ENCODE peak calls at places on chromosomes 2 and 18, in four cellular contexts. One of them, this sample, is unnamed.

GRCh38 chr2:229164545-229165249 is 106.4 kb downstream of the PID1 start:
- DNase-seq in stimulated activated CD4-positive, alpha-beta T cell treated with anti-CD3 and anti-CD28 coated beads, Interleukin-1b, Interleukin-23, amount 100 ng/mL, for 24 hours: no peak
- DNase-seq in mesothelial cell of epicardium: no peak
- DNase-seq in HepG2: no peak
- DNase-seq in this sample: no peak

GRCh38 chr2:239326831-239327535 is 73.8 kb downstream of the HDAC4 start:
- DNase-seq in HepG2: no peak
- DNase-seq in mesothelial cell of epicardium: no peak
- DNase-seq in stimulated activated CD4-positive, alpha-beta T cell treated with anti-CD3 and anti-CD28 coated beads, Interleukin-1b, Interleukin-23, amount 100 ng/mL, for 24 hours: peak
- DNase-seq in this sample: no peak

GRCh38 chr2:71277536-71278103 is 50.7 kb upstream of the PAIP2B start:
- DNase-seq in mesothelial cell of epicardium: no peak
- DNase-seq in stimulated activated CD4-positive, alpha-beta T cell treated with anti-CD3 and anti-CD28 coated beads, Interleukin-1b, Interleukin-23, amount 100 ng/mL, for 24 hours: no peak
- DNase-seq in HepG2: peak
- DNase-seq in this sample: peak

GRCh38 chr2:41432459-41432858 is 615.4 kb upstream of the PKDCC start:
- DNase-seq in mesothelial cell of epicardium: no peak
- DNase-seq in HepG2: no peak
- DNase-seq in stimulated activated CD4-positive, alpha-beta T cell treated with anti-CD3 and anti-CD28 coated beads, Interleukin-1b, Interleukin-23, amount 100 ng/mL, for 24 hours: no peak
- DNase-seq in this sample: no peak

GRCh38 chr18:9762561-9762960 is 54.5 kb downstream of the RAB31 start:
- DNase-seq in mesothelial cell of epicardium: no peak
- DNase-seq in stimulated activated CD4-positive, alpha-beta T cell treated with anti-CD3 and anti-CD28 coated beads, Interleukin-1b, Interleukin-23, amount 100 ng/mL, for 24 hours: no peak
- DNase-seq in HepG2: no peak
- DNase-seq in this sample: no peak

GRCh38 chr2:23418490-23418911 is 33.5 kb downstream of the KLHL29 start:
- DNase-seq in mesothelial cell of epicardium: peak
- DNase-seq in HepG2: no peak
- DNase-seq in stimulated activated CD4-positive, alpha-beta T cell treated with anti-CD3 and anti-CD28 coated beads, Interleukin-1b, Interleukin-23, amount 100 ng/mL, for 24 hours: no peak
- DNase-seq in this sample: no peak

GRCh38 chr2:42568431-42569115 is at the start of gene MTA3:
- DNase-seq in mesothelial cell of epicardium: peak
- DNase-seq in stimulated activated CD4-positive, alpha-beta T cell treated with anti-CD3 and anti-CD28 coated beads, Interleukin-1b, Interleukin-23, amount 100 ng/mL, for 24 hours: peak
- DNase-seq in HepG2: peak
- DNase-seq in this sample: no peak

GRCh38 chr18:34550902-34551301 is 159.2 kb upstream of the DTNA start:
- DNase-seq in mesothelial cell of epicardium: no peak
- DNase-seq in HepG2: no peak
- DNase-seq in stimulated activated CD4-positive, alpha-beta T cell treated with anti-CD3 and anti-CD28 coated beads, Interleukin-1b, Interleukin-23, amount 100 ng/mL, for 24 hours: no peak
- DNase-seq in this sample: no peak

GRCh38 chr2:229243880-229244560 is 27.1 kb downstream of the PID1 start:
- DNase-seq in mesothelial cell of epicardium: no peak
- DNase-seq in stimulated activated CD4-positive, alpha-beta T cell treated with anti-CD3 and anti-CD28 coated beads, Interleukin-1b, Interleukin-23, amount 100 ng/mL, for 24 hours: no peak
- DNase-seq in HepG2: no peak
- DNase-seq in this sample: no peak

GRCh38 chr18:35344736-35345459 is 678 bp upstream of the ZNF24 start:
- DNase-seq in mesothelial cell of epicardium: no peak
- DNase-seq in HepG2: no peak
- DNase-seq in stimulated activated CD4-positive, alpha-beta T cell treated with anti-CD3 and anti-CD28 coated beads, Interleukin-1b, Interleukin-23, amount 100 ng/mL, for 24 hours: no peak
- DNase-seq in this sample: no peak

GRCh38 chr2:238989484-238989883 is 141.6 kb downstream of the TWIST2 start:
- DNase-seq in HepG2: no peak
- DNase-seq in stimulated activated CD4-positive, alpha-beta T cell treated with anti-CD3 and anti-CD28 coated beads, Interleukin-1b, Interleukin-23, amount 100 ng/mL, for 24 hours: no peak
- DNase-seq in mesothelial cell of epicardium: peak
- DNase-seq in this sample: no peak

GRCh38 chr2:9207641-9208301 is 1.2 kb downstream of the ASAP2 start:
- DNase-seq in HepG2: no peak
- DNase-seq in mesothelial cell of epicardium: peak
- DNase-seq in stimulated activated CD4-positive, alpha-beta T cell treated with anti-CD3 and anti-CD28 coated beads, Interleukin-1b, Interleukin-23, amount 100 ng/mL, for 24 hours: no peak
- DNase-seq in this sample: no peak

GRCh38 chr2:49360051-49360767 is 205.9 kb upstream of the FSHR start:
- DNase-seq in stimulated activated CD4-positive, alpha-beta T cell treated with anti-CD3 and anti-CD28 coated beads, Interleukin-1b, Interleukin-23, amount 100 ng/mL, for 24 hours: no peak
- DNase-seq in HepG2: no peak
- DNase-seq in mesothelial cell of epicardium: no peak
- DNase-seq in this sample: no peak

GRCh38 chr2:63817382-63817781 is 24.3 kb upstream of the UGP2 start:
- DNase-seq in mesothelial cell of epicardium: no peak
- DNase-seq in stimulated activated CD4-positive, alpha-beta T cell treated with anti-CD3 and anti-CD28 coated beads, Interleukin-1b, Interleukin-23, amount 100 ng/mL, for 24 hours: no peak
- DNase-seq in HepG2: no peak
- DNase-seq in this sample: no peak

GRCh38 chr2:155368934-155369333 is 670.4 kb downstream of the KCNJ3 start:
- DNase-seq in stimulated activated CD4-positive, alpha-beta T cell treated with anti-CD3 and anti-CD28 coated beads, Interleukin-1b, Interleukin-23, amount 100 ng/mL, for 24 hours: no peak
- DNase-seq in mesothelial cell of epicardium: no peak
- DNase-seq in HepG2: peak
- DNase-seq in this sample: no peak

GRCh38 chr2:29309090-29310054 is 194.2 kb downstream of the CLIP4 start:
- DNase-seq in mesothelial cell of epicardium: no peak
- DNase-seq in HepG2: peak
- DNase-seq in stimulated activated CD4-positive, alpha-beta T cell treated with anti-CD3 and anti-CD28 coated beads, Interleukin-1b, Interleukin-23, amount 100 ng/mL, for 24 hours: peak
- DNase-seq in this sample: peak

GRCh38 chr2:201194097-201194496 is 11.2 kb downstream of the CASP10 start:
- DNase-seq in HepG2: no peak
- DNase-seq in stimulated activated CD4-positive, alpha-beta T cell treated with anti-CD3 and anti-CD28 coated beads, Interleukin-1b, Interleukin-23, amount 100 ng/mL, for 24 hours: no peak
- DNase-seq in mesothelial cell of epicardium: no peak
- DNase-seq in this sample: no peak

GRCh38 chr2:148875387-148876051 is 492 bp downstream of the KIF5C start:
- DNase-seq in HepG2: no peak
- DNase-seq in mesothelial cell of epicardium: no peak
- DNase-seq in stimulated activated CD4-positive, alpha-beta T cell treated with anti-CD3 and anti-CD28 coated beads, Interleukin-1b, Interleukin-23, amount 100 ng/mL, for 24 hours: no peak
- DNase-seq in this sample: no peak

GRCh38 chr2:24009680-24010476 is at the start of gene MFSD2B:
- DNase-seq in mesothelial cell of epicardium: no peak
- DNase-seq in HepG2: no peak
- DNase-seq in stimulated activated CD4-positive, alpha-beta T cell treated with anti-CD3 and anti-CD28 coated beads, Interleukin-1b, Interleukin-23, amount 100 ng/mL, for 24 hours: no peak
- DNase-seq in this sample: no peak

GRCh38 chr2:157143901-157144300 is 113.6 kb upstream of the GALNT5 start:
- DNase-seq in mesothelial cell of epicardium: no peak
- DNase-seq in HepG2: no peak
- DNase-seq in stimulated activated CD4-positive, alpha-beta T cell treated with anti-CD3 and anti-CD28 coated beads, Interleukin-1b, Interleukin-23, amount 100 ng/mL, for 24 hours: no peak
- DNase-seq in this sample: no peak

GRCh38 chr2:238456966-238457926 is 30.5 kb downstream of the ASB1 start:
- DNase-seq in stimulated activated CD4-positive, alpha-beta T cell treated with anti-CD3 and anti-CD28 coated beads, Interleukin-1b, Interleukin-23, amount 100 ng/mL, for 24 hours: no peak
- DNase-seq in HepG2: peak
- DNase-seq in mesothelial cell of epicardium: no peak
- DNase-seq in this sample: no peak

GRCh38 chr2:20065885-20066602 is 14.6 kb upstream of the LAPTM4A start:
- DNase-seq in mesothelial cell of epicardium: no peak
- DNase-seq in HepG2: peak
- DNase-seq in stimulated activated CD4-positive, alpha-beta T cell treated with anti-CD3 and anti-CD28 coated beads, Interleukin-1b, Interleukin-23, amount 100 ng/mL, for 24 hours: no peak
- DNase-seq in this sample: peak

GRCh38 chr2:192025607-192026006 is 169.1 kb downstream of the TMEFF2 start:
- DNase-seq in stimulated activated CD4-positive, alpha-beta T cell treated with anti-CD3 and anti-CD28 coated beads, Interleukin-1b, Interleukin-23, amount 100 ng/mL, for 24 hours: no peak
- DNase-seq in HepG2: no peak
- DNase-seq in mesothelial cell of epicardium: no peak
- DNase-seq in this sample: no peak

This sample was measured in NCI-H1048.